ENCODE peak calls at places on chromosomes 7 and 10, in ten cellular contexts. One of them, this sample, is unnamed.

GRCh38 chr10:71638577-71639411 is 80.8 kb downstream of the C10orf105 start:
- DNase-seq in HL-60: no peak
- DNase-seq in SK-N-SH: no peak
- DNase-seq in sigmoid colon: no peak
- DNase-seq in endothelial cell of umbilical vein: no peak
- DNase-seq in HCT116: no peak
- DNase-seq in GM23338: no peak
- DNase-seq in GM12878: no peak
- DNase-seq in transverse colon: peak
- DNase-seq in Panc1: no peak
- DNase-seq in this sample: no peak

GRCh38 chr7:91852263-91852741 is 28.2 kb downstream of the MTERF1 start:
- DNase-seq in HL-60: peak
- DNase-seq in SK-N-SH: no peak
- DNase-seq in sigmoid colon: no peak
- DNase-seq in endothelial cell of umbilical vein: peak
- DNase-seq in HCT116: no peak
- DNase-seq in GM23338: peak
- DNase-seq in GM12878: no peak
- DNase-seq in transverse colon: no peak
- DNase-seq in Panc1: no peak
- DNase-seq in this sample: no peak

GRCh38 chr7:149431486-149432120 is 29.3 kb downstream of the ZNF777 start:
- DNase-seq in HL-60: no peak
- DNase-seq in SK-N-SH: no peak
- DNase-seq in sigmoid colon: no peak
- DNase-seq in endothelial cell of umbilical vein: no peak
- DNase-seq in HCT116: no peak
- DNase-seq in GM23338: peak
- DNase-seq in GM12878: no peak
- DNase-seq in transverse colon: no peak
- DNase-seq in Panc1: no peak
- DNase-seq in this sample: no peak

GRCh38 chr7:4683884-4684565 is 1.9 kb downstream of the FOXK1 start:
- DNase-seq in HL-60: no peak
- DNase-seq in SK-N-SH: peak
- DNase-seq in sigmoid colon: peak
- DNase-seq in endothelial cell of umbilical vein: peak
- DNase-seq in HCT116: no peak
- DNase-seq in GM23338: no peak
- DNase-seq in GM12878: peak
- DNase-seq in transverse colon: peak
- DNase-seq in Panc1: peak
- DNase-seq in this sample: peak

GRCh38 chr10:70379581-70380176 is 2.7 kb downstream of the LRRC20 start:
- DNase-seq in HL-60: no peak
- DNase-seq in SK-N-SH: peak
- DNase-seq in sigmoid colon: no peak
- DNase-seq in endothelial cell of umbilical vein: no peak
- DNase-seq in HCT116: no peak
- DNase-seq in GM23338: peak
- DNase-seq in GM12878: no peak
- DNase-seq in transverse colon: no peak
- DNase-seq in Panc1: no peak
- DNase-seq in this sample: no peak

GRCh38 chr10:124087672-124088634 is 5.4 kb downstream of the CHST15 start:
- DNase-seq in HL-60: no peak
- DNase-seq in SK-N-SH: peak
- DNase-seq in sigmoid colon: peak
- DNase-seq in endothelial cell of umbilical vein: no peak
- DNase-seq in HCT116: no peak
- DNase-seq in GM23338: no peak
- DNase-seq in GM12878: no peak
- DNase-seq in transverse colon: peak
- DNase-seq in Panc1: no peak
- DNase-seq in this sample: no peak

GRCh38 chr7:124088590-124088989 is 55.7 kb upstream of the TMEM229A start:
- DNase-seq in HL-60: no peak
- DNase-seq in SK-N-SH: no peak
- DNase-seq in sigmoid colon: no peak
- DNase-seq in endothelial cell of umbilical vein: no peak
- DNase-seq in HCT116: no peak
- DNase-seq in GM23338: no peak
- DNase-seq in GM12878: no peak
- DNase-seq in transverse colon: no peak
- DNase-seq in Panc1: no peak
- DNase-seq in this sample: no peak

GRCh38 chr7:117249696-117250095 is 73.2 kb downstream of the WNT2 start:
- DNase-seq in HL-60: no peak
- DNase-seq in SK-N-SH: no peak
- DNase-seq in sigmoid colon: no peak
- DNase-seq in endothelial cell of umbilical vein: no peak
- DNase-seq in HCT116: no peak
- DNase-seq in GM23338: no peak
- DNase-seq in GM12878: no peak
- DNase-seq in transverse colon: no peak
- DNase-seq in Panc1: no peak
- DNase-seq in this sample: no peak

GRCh38 chr10:26890956-26891355 is 30.2 kb upstream of the ABI1 start:
- DNase-seq in HL-60: peak
- DNase-seq in SK-N-SH: peak
- DNase-seq in sigmoid colon: no peak
- DNase-seq in endothelial cell of umbilical vein: peak
- DNase-seq in HCT116: peak
- DNase-seq in GM23338: peak
- DNase-seq in GM12878: no peak
- DNase-seq in transverse colon: peak
- DNase-seq in Panc1: peak
- DNase-seq in this sample: no peak

GRCh38 chr10:44862006-44862751 is 49.0 kb upstream of the TMEM72 start:
- DNase-seq in HL-60: no peak
- DNase-seq in SK-N-SH: no peak
- DNase-seq in sigmoid colon: no peak
- DNase-seq in endothelial cell of umbilical vein: no peak
- DNase-seq in HCT116: no peak
- DNase-seq in GM23338: no peak
- DNase-seq in GM12878: no peak
- DNase-seq in transverse colon: no peak
- DNase-seq in Panc1: no peak
- DNase-seq in this sample: no peak

GRCh38 chr7:132028144-132028920 is 471.9 kb upstream of the PODXL start:
- DNase-seq in HL-60: no peak
- DNase-seq in SK-N-SH: no peak
- DNase-seq in sigmoid colon: no peak
- DNase-seq in endothelial cell of umbilical vein: no peak
- DNase-seq in HCT116: no peak
- DNase-seq in GM23338: no peak
- DNase-seq in GM12878: no peak
- DNase-seq in transverse colon: no peak
- DNase-seq in Panc1: no peak
- DNase-seq in this sample: no peak

GRCh38 chr7:7681191-7681935 is 37.0 kb downstream of the RPA3 start:
- DNase-seq in HL-60: peak
- DNase-seq in SK-N-SH: peak
- DNase-seq in sigmoid colon: no peak
- DNase-seq in endothelial cell of umbilical vein: peak
- DNase-seq in HCT116: peak
- DNase-seq in GM23338: peak
- DNase-seq in GM12878: peak
- DNase-seq in transverse colon: peak
- DNase-seq in Panc1: peak
- DNase-seq in this sample: no peak

GRCh38 chr10:128708182-128708581 is 582.0 kb upstream of the MKI67 start:
- DNase-seq in HL-60: no peak
- DNase-seq in SK-N-SH: no peak
- DNase-seq in sigmoid colon: no peak
- DNase-seq in endothelial cell of umbilical vein: no peak
- DNase-seq in HCT116: no peak
- DNase-seq in GM23338: no peak
- DNase-seq in GM12878: no peak
- DNase-seq in transverse colon: no peak
- DNase-seq in Panc1: no peak
- DNase-seq in this sample: no peak

GRCh38 chr10:113854019-113854756 is at the start of the genes DCLRE1A and NHLRC2:
- DNase-seq in HL-60: peak
- DNase-seq in SK-N-SH: peak
- DNase-seq in sigmoid colon: peak
- DNase-seq in endothelial cell of umbilical vein: peak
- DNase-seq in HCT116: peak
- DNase-seq in GM23338: peak
- DNase-seq in GM12878: no peak
- DNase-seq in transverse colon: peak
- DNase-seq in Panc1: peak
- DNase-seq in this sample: peak

GRCh38 chr7:105594034-105594433 is 12.7 kb upstream of the EFCAB10 start:
- DNase-seq in HL-60: no peak
- DNase-seq in SK-N-SH: no peak
- DNase-seq in sigmoid colon: no peak
- DNase-seq in endothelial cell of umbilical vein: no peak
- DNase-seq in HCT116: no peak
- DNase-seq in GM23338: peak
- DNase-seq in GM12878: no peak
- DNase-seq in transverse colon: no peak
- DNase-seq in Panc1: no peak
- DNase-seq in this sample: no peak

GRCh38 chr7:65448824-65449504 is 75.3 kb downstream of the ZNF92 start:
- DNase-seq in HL-60: no peak
- DNase-seq in SK-N-SH: no peak
- DNase-seq in sigmoid colon: no peak
- DNase-seq in endothelial cell of umbilical vein: peak
- DNase-seq in HCT116: no peak
- DNase-seq in GM23338: no peak
- DNase-seq in GM12878: no peak
- DNase-seq in transverse colon: no peak
- DNase-seq in Panc1: no peak
- DNase-seq in this sample: no peak

GRCh38 chr7:150388709-150389531 is 9.8 kb downstream of the ZNF775 start:
- DNase-seq in HL-60: peak
- DNase-seq in SK-N-SH: no peak
- DNase-seq in sigmoid colon: peak
- DNase-seq in endothelial cell of umbilical vein: no peak
- DNase-seq in HCT116: no peak
- DNase-seq in GM23338: peak
- DNase-seq in GM12878: no peak
- DNase-seq in transverse colon: peak
- DNase-seq in Panc1: no peak
- DNase-seq in this sample: peak

GRCh38 chr7:27251513-27252306 is 9.1 kb downstream of the EVX1 start:
- DNase-seq in HL-60: no peak
- DNase-seq in SK-N-SH: peak
- DNase-seq in sigmoid colon: no peak
- DNase-seq in endothelial cell of umbilical vein: peak
- DNase-seq in HCT116: no peak
- DNase-seq in GM23338: peak
- DNase-seq in GM12878: no peak
- DNase-seq in transverse colon: no peak
- DNase-seq in Panc1: no peak
- DNase-seq in this sample: no peak

GRCh38 chr7:6167587-6168154 is 104.8 kb downstream of the CYTH3 start:
- DNase-seq in HL-60: no peak
- DNase-seq in SK-N-SH: peak
- DNase-seq in sigmoid colon: no peak
- DNase-seq in endothelial cell of umbilical vein: no peak
- DNase-seq in HCT116: no peak
- DNase-seq in GM23338: no peak
- DNase-seq in GM12878: no peak
- DNase-seq in transverse colon: no peak
- DNase-seq in Panc1: no peak
- DNase-seq in this sample: no peak
- H3K4me3 ChIP-seq in HL-60: no peak
- H3K4me3 ChIP-seq in SK-N-SH: no peak
- H3K4me3 ChIP-seq in sigmoid colon: no peak
- H3K4me3 ChIP-seq in endothelial cell of umbilical vein: no peak
- H3K4me3 ChIP-seq in HCT116: no peak
- H3K4me3 ChIP-seq in GM23338: no peak
- H3K4me3 ChIP-seq in GM12878: no peak
- H3K4me3 ChIP-seq in transverse colon: no peak
- H3K4me3 ChIP-seq in Panc1: no peak
- H3K4me3 ChIP-seq in this sample: no peak

GRCh38 chr7:1543826-1544177 is 12.2 kb downstream of the TMEM184A start:
- DNase-seq in HL-60: no peak
- DNase-seq in SK-N-SH: no peak
- DNase-seq in sigmoid colon: no peak
- DNase-seq in endothelial cell of umbilical vein: no peak
- DNase-seq in HCT116: no peak
- DNase-seq in GM23338: no peak
- DNase-seq in GM12878: no peak
- DNase-seq in transverse colon: no peak
- DNase-seq in Panc1: no peak
- DNase-seq in this sample: no peak
- H3K27ac ChIP-seq in HL-60: no peak
- H3K27ac ChIP-seq in SK-N-SH: no peak
- H3K27ac ChIP-seq in sigmoid colon: no peak
- H3K27ac ChIP-seq in endothelial cell of umbilical vein: no peak
- H3K27ac ChIP-seq in HCT116: peak
- H3K27ac ChIP-seq in GM23338: no peak
- H3K27ac ChIP-seq in GM12878: no peak
- H3K27ac ChIP-seq in transverse colon: no peak
- H3K27ac ChIP-seq in Panc1: peak
- H3K27ac ChIP-seq in this sample: no peak

DNA sequence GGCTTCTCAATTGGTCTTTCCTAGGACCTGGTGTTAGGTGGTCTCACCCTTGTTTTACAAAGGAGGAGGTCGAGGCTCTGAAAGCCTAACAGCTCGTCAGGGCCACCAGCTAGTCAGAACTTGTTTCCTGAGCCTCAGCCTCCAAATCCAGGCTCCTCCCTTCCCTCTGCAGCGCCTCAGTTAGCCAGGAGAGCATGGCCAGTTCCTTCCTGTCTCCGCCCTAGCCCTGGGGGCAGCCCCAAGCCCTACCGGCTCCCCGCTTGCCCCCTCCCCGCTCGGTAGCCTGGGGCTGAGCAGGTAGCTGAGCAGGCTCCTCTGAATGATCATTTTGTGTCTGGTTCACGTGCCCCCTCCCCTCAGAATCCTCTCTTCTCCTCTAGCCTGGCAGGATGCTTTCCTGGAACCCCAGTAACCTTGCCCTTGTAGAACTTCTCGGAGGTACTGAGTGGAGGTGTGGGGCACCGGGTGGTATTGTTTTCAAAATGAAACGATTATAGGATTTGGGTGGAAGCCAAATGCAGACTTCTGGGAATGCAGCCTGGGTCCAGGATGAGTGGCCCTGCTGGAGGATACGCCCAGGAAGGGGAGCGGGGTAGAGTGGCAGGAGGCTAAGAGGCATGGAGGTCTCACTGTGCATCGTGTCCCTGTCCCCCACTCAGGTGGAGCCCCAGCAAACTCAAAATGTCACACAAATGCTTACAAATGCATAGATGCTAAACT is 109.3 kb upstream of the PPIF start:
- DNase-seq in HL-60: no peak
- DNase-seq in SK-N-SH: peak
- DNase-seq in sigmoid colon: no peak
- DNase-seq in endothelial cell of umbilical vein: peak
- DNase-seq in HCT116: no peak
- DNase-seq in GM23338: no peak
- DNase-seq in GM12878: no peak
- DNase-seq in transverse colon: no peak
- DNase-seq in Panc1: no peak
- DNase-seq in this sample: no peak
- TF ChIP-seq POLR2AphosphoS5 in HL-60: no peak
- TF ChIP-seq POLR2AphosphoS5 in SK-N-SH: no peak
- TF ChIP-seq POLR2AphosphoS5 in sigmoid colon: no peak
- TF ChIP-seq POLR2AphosphoS5 in endothelial cell of umbilical vein: no peak
- TF ChIP-seq POLR2AphosphoS5 in HCT116: no peak
- TF ChIP-seq POLR2AphosphoS5 in GM23338: no peak
- TF ChIP-seq POLR2AphosphoS5 in GM12878: no peak
- TF ChIP-seq POLR2AphosphoS5 in transverse colon: no peak
- TF ChIP-seq POLR2AphosphoS5 in Panc1: no peak
- TF ChIP-seq POLR2AphosphoS5 in this sample: no peak

GRCh38 chr7:78017621-78018100 is 219.1 kb downstream of the PHTF2 start:
- DNase-seq in HL-60: no peak
- DNase-seq in SK-N-SH: no peak
- DNase-seq in sigmoid colon: no peak
- DNase-seq in endothelial cell of umbilical vein: no peak
- DNase-seq in HCT116: no peak
- DNase-seq in GM23338: no peak
- DNase-seq in GM12878: no peak
- DNase-seq in transverse colon: no peak
- DNase-seq in Panc1: no peak
- DNase-seq in this sample: no peak
- H3K4me3 ChIP-seq in HL-60: no peak
- H3K4me3 ChIP-seq in SK-N-SH: peak
- H3K4me3 ChIP-seq in sigmoid colon: no peak
- H3K4me3 ChIP-seq in endothelial cell of umbilical vein: no peak
- H3K4me3 ChIP-seq in HCT116: no peak
- H3K4me3 ChIP-seq in GM23338: no peak
- H3K4me3 ChIP-seq in GM12878: no peak
- H3K4me3 ChIP-seq in transverse colon: no peak
- H3K4me3 ChIP-seq in Panc1: no peak
- H3K4me3 ChIP-seq in this sample: peak